ENCODE peak calls at places on chromosomes 7 and 10, in seven cellular contexts. Q is NCI-H748 treated with DMSO at 0.1 percent for 48 hours, X is fibroblast of lung, M is GM19239, W is kidney tubule cell, O is left lung, S is WERI-Rb-1. B is an unnamed sample.

GRCh38 chr7:132149801-132150310 is 426.4 kb downstream of the PLXNA4 start:
- DNase-seq in O (no peak), X (no peak), W (no peak), S (no peak), Q (no peak), M (no peak), B (no peak)

GRCh38 chr7:157664034-157664433 is 327.2 kb downstream of the DNAJB6 start:
- DNase-seq in X (no peak), S (no peak), M (no peak), Q (no peak), O (no peak), W (no peak), B (no peak)

GRCh38 chr7:2873686-2874551 is 29.8 kb upstream of the GNA12 start:
- DNase-seq in Q (no peak), X (peak; percentile 93), W (peak; percentile 92), M (no peak), O (no peak), S (no peak), B (peak; percentile 93)

GRCh38 chr7:133789951-133790350 is 337.2 kb upstream of the LRGUK start:
- DNase-seq in X (peak; percentile 10), O (no peak), Q (no peak), W (peak; percentile 77), S (peak; percentile 7), M (no peak), B (no peak)

GRCh38 chr7:5500056-5500776 is 76.6 kb upstream of the TNRC18 start:
- DNase-seq in O (no peak), X (no peak), Q (no peak), S (no peak), M (no peak), W (peak; percentile 58), B (no peak)

GRCh38 chr7:73820013-73820412 is 10.8 kb upstream of the CLDN4 start:
- DNase-seq in O (peak; percentile 3), W (no peak), S (no peak), Q (no peak), X (no peak), M (no peak), B (no peak)

GRCh38 chr10:8224591-8224990 is 170.1 kb downstream of the GATA3 start:
- DNase-seq in W (no peak), O (no peak), X (no peak), M (no peak), S (no peak), Q (no peak), B (no peak)

GRCh38 chr10:116287906-116288501 is 15.0 kb upstream of the GFRA1 start:
- DNase-seq in O (no peak), S (peak; percentile 59), M (no peak), X (peak; percentile 77), Q (no peak), W (peak; percentile 63), B (peak; percentile 81)